ENCODE peak calls at places on chromosomes 1 and 21, in four cellular contexts. U is Ammon's horn, O is left ventricle myocardium superior, F is lower lobe of right lung. E is an unnamed sample.

GRCh38 chr21:39121600-39122355 is 61.5 kb downstream of the PSMG1 start:
- DNase-seq in U (no peak), O (no peak), F (no peak), E (no peak)

GRCh38 chr1:184472117-184472516 is 85.3 kb downstream of the C1orf21 start:
- DNase-seq in U (peak; percentile 35), O (no peak), F (no peak), E (no peak)

GRCh38 chr1:47761974-47762373 is 235.2 kb downstream of the TRABD2B start:
- DNase-seq in U (no peak), O (no peak), F (no peak), E (no peak)

GRCh38 chr1:203304391-203304918 is 864 bp upstream of the BTG2 start:
- DNase-seq in U (no peak), O (no peak), F (no peak), E (no peak)

GRCh38 chr1:26784023-26784871 is 3.5 kb upstream of the PIGV start:
- DNase-seq in U (peak; percentile 81), O (peak; percentile 58), F (peak; percentile 62), E (no peak)

GRCh38 chr1:147243228-147243685 is 773 bp downstream of the CHD1L start:
- DNase-seq in U (peak; percentile 53), O (peak; percentile 52), F (peak; percentile 60), E (peak; percentile 54)

GRCh38 chr1:220894924-220895256 is 15.6 kb downstream of the HLX start:
- DNase-seq in U (no peak), O (no peak), F (no peak), E (no peak)

GRCh38 chr21:36330904-36331303 is 10.9 kb downstream of the MORC3 start:
- DNase-seq in U (peak; percentile 60), O (no peak), F (no peak), E (peak; percentile 61)

GRCh38 chr1:23530750-23531651 is at the start of gene E2F2:
- DNase-seq in U (peak; percentile 90), O (peak; percentile 90), F (peak; percentile 90), E (peak; percentile 94)

GRCh38 chr1:194369060-194369459 is 1182.6 kb upstream of the B3GALT2 start:
- DNase-seq in U (no peak), O (no peak), F (no peak), E (no peak)

GRCh38 chr1:238652346-238652968 is 733.9 kb upstream of the CHRM3 start:
- DNase-seq in U (no peak), O (no peak), F (no peak), E (no peak)

GRCh38 chr21:45864436-45864835 is 117.1 kb upstream of the COL6A1 start:
- DNase-seq in U (no peak), O (no peak), F (no peak), E (no peak)

GRCh38 chr1:41093826-41094225 is 72.3 kb upstream of the SLFNL1 start:
- DNase-seq in U (no peak), O (no peak), F (no peak), E (no peak)

GRCh38 chr1:88612299-88612698 is 71.8 kb upstream of the PKN2 start:
- DNase-seq in U (no peak), O (no peak), F (no peak), E (no peak)

GRCh38 chr1:111225091-111225490 is 2.4 kb upstream of the CHI3L2 start:
- DNase-seq in U (no peak), O (no peak), F (no peak), E (no peak)

GRCh38 chr1:30331415-30332065 is 391.8 kb downstream of the MATN1 start:
- DNase-seq in U (no peak), O (no peak), F (no peak), E (no peak)

GRCh38 chr1:203127672-203128611 is at the start of gene ADORA1:
- DNase-seq in U (peak; percentile 88), O (peak; percentile 84), F (peak; percentile 68), E (no peak)

GRCh38 chr1:230084408-230085177 is 17.6 kb downstream of the GALNT2 start:
- DNase-seq in U (peak; percentile 68), O (no peak), F (no peak), E (no peak)

GRCh38 chr21:41163086-41163485 is 4.9 kb upstream of the BACE2 start:
- DNase-seq in U (peak; percentile 22), O (no peak), F (no peak), E (no peak)

GRCh38 chr1:55893155-55893554 is 678.0 kb upstream of the USP24 start:
- DNase-seq in U (no peak), O (no peak), F (no peak), E (peak; percentile 15)

GRCh38 chr1:209490013-209490412 is 93.5 kb upstream of the CAMK1G start:
- DNase-seq in U (peak; percentile 14), O (no peak), F (no peak), E (no peak)

GRCh38 chr1:1170891-1171550 is 2.7 kb upstream of the TTLL10 start:
- DNase-seq in U (no peak), O (peak; percentile 15), F (no peak), E (peak; percentile 52)

GRCh38 chr1:9427388-9427787 is 111.9 kb upstream of the SLC25A33 start:
- DNase-seq in U (no peak), O (no peak), F (no peak), E (no peak)

GRCh38 chr1:247118946-247119446 is 14.8 kb upstream of the ZNF669 start:
- DNase-seq in U (no peak), O (no peak), F (no peak), E (peak; percentile 55)

GRCh38 chr1:204313675-204314074 is 46.1 kb downstream of the PLEKHA6 start:
- DNase-seq in U (no peak), O (no peak), F (no peak), E (no peak)

GRCh38 chr1:3441449-3441848 is 13.0 kb upstream of the ARHGEF16 start:
- DNase-seq in U (peak; percentile 77), O (no peak), F (no peak), E (no peak)

GRCh38 chr1:68175621-68176398 is 56.5 kb downstream of the WLS start:
- DNase-seq in U (no peak), O (no peak), F (no peak), E (no peak)

GRCh38 chr1:101253976-101254660 is 17.3 kb downstream of the S1PR1 start:
- DNase-seq in U (no peak), O (no peak), F (no peak), E (no peak)

GRCh38 chr1:4655674-4656532 is 1.5 kb downstream of the AJAP1 start:
- DNase-seq in U (peak; percentile 96), O (peak; percentile 66), F (no peak), E (peak; percentile 51)

GRCh38 chr1:241702436-241702835 is 50.4 kb downstream of the WDR64 start:
- DNase-seq in U (no peak), O (no peak), F (no peak), E (no peak)

GRCh38 chr1:154975409-154976205 is 1.1 kb downstream of the CKS1B start:
- DNase-seq in U (no peak), O (peak; percentile 64), F (peak; percentile 81), E (peak; percentile 51)

GRCh38 chr1:1344672-1345361 is 4.4 kb downstream of the DVL1 start:
- DNase-seq in U (no peak), O (no peak), F (no peak), E (no peak)

GRCh38 chr1:94270801-94271203 is 33.4 kb upstream of the ARHGAP29 start:
- DNase-seq in U (no peak), O (no peak), F (no peak), E (no peak)

GRCh38 chr1:923131-923990 is at the start of gene SAMD11:
- DNase-seq in U (peak; percentile 67), O (peak; percentile 92), F (peak; percentile 83), E (no peak)

E was measured in GM20000.